ENCODE peak calls at places on chromosomes 4 and X, in four cellular contexts. Z, S, K and B are unnamed samples.

GRCh38 chr4:36785965-36786364 is 458.6 kb upstream of the NWD2 start:
- DNase-seq in K (no peak), S (no peak), Z (no peak), B (no peak)

GRCh38 chr4:169270156-169270809 is 473 bp downstream of the SH3RF1 start:
- DNase-seq in S (peak), K (no peak), Z (peak), B (no peak)

GRCh38 chrX:43559643-43560042 is 96.5 kb upstream of the MAOA start:
- DNase-seq in Z (peak), K (no peak), S (peak), B (no peak)

GRCh38 chr4:4332529-4332928 is 42.5 kb downstream of the ZBTB49 start:
- DNase-seq in K (no peak), Z (no peak), S (no peak), B (no peak)

GRCh38 chr4:30767147-30767546 is 47.0 kb downstream of the PCDH7 start:
- DNase-seq in S (no peak), K (no peak), Z (no peak), B (no peak)

GRCh38 chr4:147683172-147683571 is 791 bp downstream of the PRMT9 start:
- DNase-seq in K (no peak), Z (no peak), S (peak), B (no peak)

GRCh38 chr4:137531121-137531520 is 1.2 kb downstream of the PCDH18 start:
- DNase-seq in S (no peak), K (no peak), Z (no peak), B (no peak)

GRCh38 chr4:80239480-80239879 is 27.0 kb upstream of the FGF5 start:
- DNase-seq in Z (peak), S (no peak), K (no peak), B (no peak)

GRCh38 chr4:138494931-138495330 is 252.8 kb upstream of the SLC7A11 start:
- DNase-seq in Z (peak), S (peak), K (no peak), B (no peak)

GRCh38 chrX:115023811-115024210 is 6.4 kb upstream of the IL13RA2 start:
- DNase-seq in S (no peak), K (no peak), Z (no peak), B (no peak)